ENCODE peak calls at places on chromosome 1, in nine cellular contexts. T is OCI-LY7, Y is GM23248, G is MM.1S, M is neural progenitor cell, P is HCT116, F is hepatocyte, I is GM23338, C is SK-N-SH. D is an unnamed sample.

GRCh38 chr1:22039594-22040347 is 12.7 kb upstream of the CDC42 start:
- DNase-seq in F (peak; percentile 72), I (peak; percentile 74), Y (peak; percentile 74), M (no peak), P (no peak), C (no peak), G (peak; percentile 95), T (peak; percentile 92), D (peak; percentile 66)

GRCh38 chr1:13759072-13759471 is 59.1 kb downstream of the PRDM2 start:
- DNase-seq in F (peak; percentile 66), P (peak; percentile 68), C (no peak), G (no peak), M (no peak), Y (no peak), T (no peak), I (peak; percentile 54), D (peak; percentile 95)

GRCh38 chr1:937521-937920 is 13.8 kb downstream of the SAMD11 start:
- DNase-seq in P (no peak), G (no peak), T (no peak), Y (no peak), F (no peak), I (no peak), M (no peak), C (no peak), D (no peak)

GRCh38 chr1:24803987-24804530 is 58.8 kb downstream of the CLIC4 start:
- DNase-seq in M (no peak), C (no peak), F (no peak), I (no peak), T (no peak), Y (no peak), P (no peak), G (no peak), D (no peak)

GRCh38 chr1:51454554-51454953 is 64.5 kb downstream of the EPS15 start:
- DNase-seq in G (no peak), Y (no peak), C (no peak), T (no peak), P (no peak), M (no peak), F (no peak), I (no peak), D (no peak)

GRCh38 chr1:184051138-184051484 is 419 bp upstream of the TSEN15 start:
- DNase-seq in G (no peak), F (no peak), I (no peak), P (peak; percentile 19), T (no peak), C (no peak), M (no peak), Y (peak; percentile 42), D (no peak)

GRCh38 chr1:185681034-185681633 is 53.1 kb upstream of the HMCN1 start:
- DNase-seq in F (peak; percentile 59), M (peak; percentile 69), Y (peak; percentile 56), G (peak; percentile 54), P (peak; percentile 45), I (peak; percentile 78), T (peak; percentile 36), C (peak; percentile 17), D (peak; percentile 68)

GRCh38 chr1:53391982-53392381 is 64.1 kb upstream of the LRP8 start:
- DNase-seq in C (no peak), T (no peak), Y (peak; percentile 62), I (no peak), G (no peak), P (no peak), M (no peak), F (no peak), D (no peak)

GRCh38 chr1:155272466-155273133 is 704 bp downstream of the CLK2 start:
- DNase-seq in Y (peak; percentile 86), T (no peak), I (no peak), M (no peak), P (no peak), G (no peak), F (no peak), C (peak; percentile 10), D (peak; percentile 46)

GRCh38 chr1:91725961-91726704 is 159.8 kb downstream of the TGFBR3 start:
- DNase-seq in T (no peak), G (no peak), Y (peak; percentile 96), C (no peak), F (peak; percentile 27), P (no peak), I (no peak), M (no peak), D (no peak)

DNA sequence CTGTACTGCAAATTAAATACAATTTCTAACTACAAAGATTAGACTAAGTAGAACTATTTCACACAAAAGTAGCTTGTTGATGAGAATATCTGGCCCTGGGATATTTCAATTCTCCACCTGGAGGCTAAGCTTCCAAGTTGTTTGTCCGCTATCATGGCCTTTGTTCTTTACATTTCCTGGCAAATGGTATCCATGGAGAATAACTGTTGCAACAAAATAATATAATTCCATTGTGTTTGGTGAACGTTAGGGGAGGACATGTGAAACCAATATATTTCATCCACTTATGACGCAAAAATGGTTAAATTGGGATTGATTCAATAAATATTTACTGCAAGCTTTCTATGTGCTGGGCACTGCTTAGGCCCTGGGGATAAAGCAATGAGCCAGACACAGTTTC is 565.4 kb downstream of the PTPRC start:
- DNase-seq in Y (no peak), G (no peak), P (no peak), F (no peak), I (no peak), T (no peak), M (no peak), C (no peak), D (no peak)
- TF ChIP-seq EZH2phosphoT487 in Y (no peak), G (no peak), P (no peak), F (no peak), I (no peak), T (no peak), M (no peak), C (no peak), D (no peak)

GRCh38 chr1:165914136-165914798 is 86.9 kb downstream of the UCK2 start:
- DNase-seq in M (peak; percentile 60), I (peak; percentile 81), Y (peak; percentile 86), G (peak; percentile 80), P (peak; percentile 54), T (peak; percentile 73), C (peak; percentile 70), F (peak; percentile 79), D (peak; percentile 91)

GRCh38 chr1:165912638-165913037 is 85.2 kb downstream of the UCK2 start:
- DNase-seq in G (no peak), F (no peak), Y (no peak), P (no peak), I (no peak), T (peak; percentile 35), M (no peak), C (no peak), D (no peak)

GRCh38 chr1:165911609-165912281 is 84.3 kb downstream of the UCK2 start:
- DNase-seq in Y (no peak), C (no peak), M (no peak), F (no peak), T (no peak), P (no peak), G (no peak), I (no peak), D (no peak)

GRCh38 chr1:165915480-165916395 is 88.3 kb downstream of the UCK2 start:
- DNase-seq in M (no peak), T (no peak), C (no peak), Y (no peak), F (no peak), I (no peak), G (no peak), P (no peak), D (no peak)

GRCh38 chr1:165917166-165917565 is 89.8 kb downstream of the UCK2 start:
- DNase-seq in T (no peak), P (no peak), Y (no peak), M (no peak), I (no peak), F (no peak), C (no peak), G (no peak), D (no peak)
- TF ChIP-seq EZH2phosphoT487 in T (no peak), P (no peak), Y (no peak), M (no peak), I (no peak), F (no peak), C (no peak), G (no peak), D (no peak)

DNA sequence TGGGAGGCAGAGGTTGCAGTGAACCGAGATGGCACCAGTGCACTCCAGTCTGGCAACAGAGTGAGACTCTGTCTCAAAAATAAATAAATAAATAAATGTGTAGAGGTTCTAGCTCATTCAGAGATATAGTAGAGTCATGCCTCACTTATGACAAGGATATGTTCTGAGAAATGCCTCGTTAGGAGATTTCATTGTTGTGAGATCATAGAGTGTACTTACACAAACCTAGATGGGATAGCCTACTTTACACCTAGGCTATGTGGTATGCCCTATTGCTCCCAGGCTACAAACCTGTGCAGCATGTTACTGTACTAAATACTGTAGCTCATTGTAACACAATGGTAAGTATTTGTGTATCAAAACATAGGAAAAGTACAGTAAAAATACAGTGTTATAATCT is 155.3 kb upstream of the JUN start:
- DNase-seq in P (no peak), I (no peak), G (no peak), C (no peak), F (no peak), T (no peak), Y (no peak), M (no peak), D (no peak)
- TF ChIP-seq EZH2phosphoT487 in P (no peak), I (no peak), G (no peak), C (no peak), F (no peak), T (no peak), Y (no peak), M (no peak), D (no peak)

DNA sequence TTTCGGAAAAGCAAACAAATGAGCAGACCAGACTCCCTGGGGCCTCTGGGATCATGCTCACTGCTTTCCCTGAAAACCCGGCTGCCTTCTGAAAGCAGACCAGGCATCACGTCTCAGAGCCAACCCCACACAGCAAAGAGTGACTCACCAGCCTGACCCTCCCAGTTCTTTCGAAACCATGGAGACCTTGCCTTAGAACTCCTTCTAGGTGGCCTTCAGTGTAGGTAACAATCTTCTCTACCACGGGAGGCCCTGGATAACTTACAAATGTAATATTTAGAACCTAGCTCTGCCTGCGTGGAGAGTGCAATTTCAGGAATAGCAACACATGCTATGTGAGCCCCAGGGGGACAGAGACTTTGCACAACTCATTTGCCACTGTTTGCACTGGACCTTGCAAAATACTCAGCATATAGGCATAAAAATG is 105.2 kb downstream of the SUSD4 start:
- DNase-seq in P (no peak), Y (peak; percentile 82), C (no peak), M (no peak), G (no peak), I (no peak), F (peak; percentile 87), T (no peak), D (peak; percentile 86)
- TF ChIP-seq EZH2phosphoT487 in P (no peak), Y (no peak), C (no peak), M (no peak), G (no peak), I (no peak), F (no peak), T (no peak), D (no peak)